ENCODE peak calls at places on chromosomes 7 and 10, in nine cellular contexts. One of them, this sample, is unnamed.

GRCh38 chr10:127619550-127619949 is 70.4 kb downstream of the NPS start:
- DNase-seq in mesenchymal stem cell: no peak
- DNase-seq in Peyer's patch: no peak
- DNase-seq in cardiac muscle cell: no peak
- DNase-seq in colonic mucosa: no peak
- DNase-seq in esophagus squamous epithelium: no peak
- DNase-seq in SJSA1: no peak
- DNase-seq in CD4-positive, CD25-positive, alpha-beta regulatory T cell: no peak
- DNase-seq in tibial artery: no peak
- DNase-seq in this sample: no peak

GRCh38 chr7:3464900-3465622 is 164.0 kb downstream of the SDK1 start:
- DNase-seq in tibial artery: no peak
- DNase-seq in cardiac muscle cell: no peak
- DNase-seq in mesenchymal stem cell: no peak
- DNase-seq in esophagus squamous epithelium: no peak
- DNase-seq in Peyer's patch: no peak
- DNase-seq in colonic mucosa: no peak
- DNase-seq in CD4-positive, CD25-positive, alpha-beta regulatory T cell: no peak
- DNase-seq in SJSA1: no peak
- DNase-seq in this sample: no peak

GRCh38 chr7:7554021-7554432 is 12.7 kb upstream of the MIOS start:
- DNase-seq in tibial artery: no peak
- DNase-seq in CD4-positive, CD25-positive, alpha-beta regulatory T cell: no peak
- DNase-seq in mesenchymal stem cell: no peak
- DNase-seq in SJSA1: no peak
- DNase-seq in colonic mucosa: no peak
- DNase-seq in esophagus squamous epithelium: no peak
- DNase-seq in Peyer's patch: no peak
- DNase-seq in cardiac muscle cell: peak; percentile 32
- DNase-seq in this sample: no peak

GRCh38 chr7:130890176-130891020 is 156.4 kb upstream of the KLF14 start:
- DNase-seq in Peyer's patch: no peak
- DNase-seq in esophagus squamous epithelium: no peak
- DNase-seq in colonic mucosa: no peak
- DNase-seq in SJSA1: no peak
- DNase-seq in mesenchymal stem cell: peak; percentile 78
- DNase-seq in cardiac muscle cell: peak; percentile 74
- DNase-seq in CD4-positive, CD25-positive, alpha-beta regulatory T cell: no peak
- DNase-seq in tibial artery: no peak
- DNase-seq in this sample: no peak

GRCh38 chr10:22684707-22685106 is 29.7 kb downstream of the PIP4K2A start:
- DNase-seq in Peyer's patch: no peak
- DNase-seq in tibial artery: no peak
- DNase-seq in esophagus squamous epithelium: no peak
- DNase-seq in SJSA1: no peak
- DNase-seq in CD4-positive, CD25-positive, alpha-beta regulatory T cell: no peak
- DNase-seq in mesenchymal stem cell: no peak
- DNase-seq in colonic mucosa: no peak
- DNase-seq in cardiac muscle cell: no peak
- DNase-seq in this sample: no peak

GRCh38 chr10:12091420-12091819 is 22.7 kb downstream of the DHTKD1 start:
- DNase-seq in CD4-positive, CD25-positive, alpha-beta regulatory T cell: no peak
- DNase-seq in mesenchymal stem cell: no peak
- DNase-seq in Peyer's patch: no peak
- DNase-seq in esophagus squamous epithelium: no peak
- DNase-seq in SJSA1: no peak
- DNase-seq in tibial artery: no peak
- DNase-seq in cardiac muscle cell: no peak
- DNase-seq in colonic mucosa: no peak
- DNase-seq in this sample: no peak

GRCh38 chr10:5897504-5897903 is 7.5 kb downstream of the FBH1 start:
- DNase-seq in tibial artery: no peak
- DNase-seq in cardiac muscle cell: no peak
- DNase-seq in mesenchymal stem cell: no peak
- DNase-seq in esophagus squamous epithelium: no peak
- DNase-seq in colonic mucosa: no peak
- DNase-seq in CD4-positive, CD25-positive, alpha-beta regulatory T cell: no peak
- DNase-seq in SJSA1: no peak
- DNase-seq in Peyer's patch: no peak
- DNase-seq in this sample: no peak

GRCh38 chr7:68724965-68725364 is 873.3 kb upstream of the AUTS2 start:
- DNase-seq in tibial artery: no peak
- DNase-seq in cardiac muscle cell: no peak
- DNase-seq in colonic mucosa: no peak
- DNase-seq in Peyer's patch: no peak
- DNase-seq in SJSA1: no peak
- DNase-seq in CD4-positive, CD25-positive, alpha-beta regulatory T cell: no peak
- DNase-seq in esophagus squamous epithelium: no peak
- DNase-seq in mesenchymal stem cell: no peak
- DNase-seq in this sample: no peak

GRCh38 chr7:130276796-130277762 is 10.4 kb downstream of the CPA2 start:
- DNase-seq in SJSA1: no peak
- DNase-seq in tibial artery: no peak
- DNase-seq in cardiac muscle cell: peak; percentile 70
- DNase-seq in Peyer's patch: no peak
- DNase-seq in mesenchymal stem cell: peak; percentile 65
- DNase-seq in CD4-positive, CD25-positive, alpha-beta regulatory T cell: no peak
- DNase-seq in esophagus squamous epithelium: no peak
- DNase-seq in colonic mucosa: no peak
- DNase-seq in this sample: no peak

GRCh38 chr7:108079291-108080057 is 50.7 kb downstream of the LAMB4 start:
- DNase-seq in colonic mucosa: no peak
- DNase-seq in mesenchymal stem cell: peak; percentile 85
- DNase-seq in Peyer's patch: no peak
- DNase-seq in esophagus squamous epithelium: no peak
- DNase-seq in cardiac muscle cell: peak; percentile 94
- DNase-seq in SJSA1: peak; percentile 77
- DNase-seq in tibial artery: no peak
- DNase-seq in CD4-positive, CD25-positive, alpha-beta regulatory T cell: no peak
- DNase-seq in this sample: no peak

GRCh38 chr7:134357486-134357885 is 40.8 kb upstream of the SLC35B4 start:
- DNase-seq in tibial artery: no peak
- DNase-seq in mesenchymal stem cell: no peak
- DNase-seq in CD4-positive, CD25-positive, alpha-beta regulatory T cell: no peak
- DNase-seq in SJSA1: no peak
- DNase-seq in Peyer's patch: no peak
- DNase-seq in colonic mucosa: no peak
- DNase-seq in cardiac muscle cell: no peak
- DNase-seq in esophagus squamous epithelium: no peak
- DNase-seq in this sample: no peak

GRCh38 chr10:102744374-102745051 is 765 bp downstream of the WBP1L start:
- DNase-seq in cardiac muscle cell: no peak
- DNase-seq in colonic mucosa: no peak
- DNase-seq in CD4-positive, CD25-positive, alpha-beta regulatory T cell: no peak
- DNase-seq in tibial artery: peak; percentile 38
- DNase-seq in esophagus squamous epithelium: no peak
- DNase-seq in mesenchymal stem cell: peak; percentile 40
- DNase-seq in Peyer's patch: no peak
- DNase-seq in SJSA1: no peak
- DNase-seq in this sample: no peak

GRCh38 chr10:44864042-44864436 is 47.1 kb upstream of the TMEM72 start:
- DNase-seq in esophagus squamous epithelium: no peak
- DNase-seq in SJSA1: no peak
- DNase-seq in cardiac muscle cell: peak; percentile 29
- DNase-seq in tibial artery: no peak
- DNase-seq in CD4-positive, CD25-positive, alpha-beta regulatory T cell: peak; percentile 2
- DNase-seq in mesenchymal stem cell: peak; percentile 26
- DNase-seq in Peyer's patch: no peak
- DNase-seq in colonic mucosa: peak; percentile 41
- DNase-seq in this sample: no peak

GRCh38 chr7:57867884-57868701 is 418.1 kb downstream of the ZNF716 start:
- DNase-seq in Peyer's patch: no peak
- DNase-seq in mesenchymal stem cell: no peak
- DNase-seq in SJSA1: no peak
- DNase-seq in esophagus squamous epithelium: no peak
- DNase-seq in CD4-positive, CD25-positive, alpha-beta regulatory T cell: no peak
- DNase-seq in colonic mucosa: no peak
- DNase-seq in tibial artery: no peak
- DNase-seq in cardiac muscle cell: peak; percentile 14
- DNase-seq in this sample: peak; percentile 10

GRCh38 chr7:28800150-28800549 is 158.0 kb downstream of the TRIL start:
- DNase-seq in tibial artery: peak; percentile 39
- DNase-seq in CD4-positive, CD25-positive, alpha-beta regulatory T cell: no peak
- DNase-seq in colonic mucosa: no peak
- DNase-seq in Peyer's patch: no peak
- DNase-seq in esophagus squamous epithelium: no peak
- DNase-seq in SJSA1: no peak
- DNase-seq in cardiac muscle cell: no peak
- DNase-seq in mesenchymal stem cell: no peak
- DNase-seq in this sample: no peak

GRCh38 chr10:132533571-132534260 is 3.9 kb upstream of the INPP5A start:
- DNase-seq in Peyer's patch: no peak
- DNase-seq in SJSA1: no peak
- DNase-seq in mesenchymal stem cell: no peak
- DNase-seq in colonic mucosa: no peak
- DNase-seq in CD4-positive, CD25-positive, alpha-beta regulatory T cell: no peak
- DNase-seq in esophagus squamous epithelium: no peak
- DNase-seq in tibial artery: peak; percentile 13
- DNase-seq in cardiac muscle cell: no peak
- DNase-seq in this sample: no peak

GRCh38 chr7:37394158-37394557 is 54.5 kb downstream of the ELMO1 start:
- DNase-seq in CD4-positive, CD25-positive, alpha-beta regulatory T cell: no peak
- DNase-seq in tibial artery: no peak
- DNase-seq in SJSA1: no peak
- DNase-seq in cardiac muscle cell: no peak
- DNase-seq in colonic mucosa: no peak
- DNase-seq in esophagus squamous epithelium: no peak
- DNase-seq in Peyer's patch: no peak
- DNase-seq in mesenchymal stem cell: no peak
- DNase-seq in this sample: no peak

GRCh38 chr7:128737441-128737840 is 1.7 kb upstream of the CALU start:
- DNase-seq in mesenchymal stem cell: no peak
- DNase-seq in CD4-positive, CD25-positive, alpha-beta regulatory T cell: no peak
- DNase-seq in esophagus squamous epithelium: no peak
- DNase-seq in cardiac muscle cell: no peak
- DNase-seq in tibial artery: no peak
- DNase-seq in colonic mucosa: no peak
- DNase-seq in SJSA1: no peak
- DNase-seq in Peyer's patch: no peak
- DNase-seq in this sample: no peak

GRCh38 chr7:128739048-128739962 is at the start of gene CALU:
- DNase-seq in cardiac muscle cell: peak; percentile 98
- DNase-seq in colonic mucosa: peak; percentile 97
- DNase-seq in CD4-positive, CD25-positive, alpha-beta regulatory T cell: peak; percentile 95
- DNase-seq in SJSA1: peak; percentile 99
- DNase-seq in mesenchymal stem cell: peak; percentile 98
- DNase-seq in tibial artery: peak; percentile 96
- DNase-seq in Peyer's patch: peak; percentile 94
- DNase-seq in esophagus squamous epithelium: peak; percentile 81
- DNase-seq in this sample: peak; percentile 95

GRCh38 chr7:128738570-128739047 is 550 bp upstream of the CALU start:
- DNase-seq in esophagus squamous epithelium: no peak
- DNase-seq in CD4-positive, CD25-positive, alpha-beta regulatory T cell: no peak
- DNase-seq in SJSA1: no peak
- DNase-seq in Peyer's patch: peak; percentile 18
- DNase-seq in mesenchymal stem cell: no peak
- DNase-seq in cardiac muscle cell: peak; percentile 69
- DNase-seq in colonic mucosa: no peak
- DNase-seq in tibial artery: peak; percentile 40
- DNase-seq in this sample: no peak

GRCh38 chr7:128739990-128740682 is 977 bp downstream of the CALU start:
- DNase-seq in colonic mucosa: no peak
- DNase-seq in Peyer's patch: no peak
- DNase-seq in tibial artery: no peak
- DNase-seq in mesenchymal stem cell: no peak
- DNase-seq in esophagus squamous epithelium: no peak
- DNase-seq in SJSA1: no peak
- DNase-seq in CD4-positive, CD25-positive, alpha-beta regulatory T cell: no peak
- DNase-seq in cardiac muscle cell: no peak
- DNase-seq in this sample: no peak

GRCh38 chr7:128737867-128738390 is 1.2 kb upstream of the CALU start:
- DNase-seq in SJSA1: peak; percentile 53
- DNase-seq in Peyer's patch: no peak
- DNase-seq in tibial artery: no peak
- DNase-seq in colonic mucosa: no peak
- DNase-seq in CD4-positive, CD25-positive, alpha-beta regulatory T cell: no peak
- DNase-seq in mesenchymal stem cell: peak; percentile 89
- DNase-seq in cardiac muscle cell: peak; percentile 36
- DNase-seq in esophagus squamous epithelium: no peak
- DNase-seq in this sample: peak; percentile 31
- H3K4me1 ChIP-seq in SJSA1: peaks cover 41% of the 10 kb centered on the region
- H3K4me1 ChIP-seq in Peyer's patch: no peaks in the 10 kb centered on the region
- H3K4me1 ChIP-seq in tibial artery: peaks cover 24% of the 10 kb centered on the region
- H3K4me1 ChIP-seq in colonic mucosa: peaks cover 9% of the 10 kb centered on the region
- H3K4me1 ChIP-seq in CD4-positive, CD25-positive, alpha-beta regulatory T cell: peaks cover 24% of the 10 kb centered on the region
- H3K4me1 ChIP-seq in mesenchymal stem cell: no peaks in the 10 kb centered on the region
- H3K4me1 ChIP-seq in cardiac muscle cell: peaks cover 12% of the 10 kb centered on the region
- H3K4me1 ChIP-seq in esophagus squamous epithelium: peaks cover 23% of the 10 kb centered on the region
- H3K4me1 ChIP-seq in this sample: peaks cover 36% of the 10 kb centered on the region

GRCh38 chr10:124670849-124671248 is 73.3 kb downstream of the FAM53B start:
- DNase-seq in mesenchymal stem cell: no peak
- DNase-seq in CD4-positive, CD25-positive, alpha-beta regulatory T cell: no peak
- DNase-seq in colonic mucosa: no peak
- DNase-seq in SJSA1: no peak
- DNase-seq in esophagus squamous epithelium: no peak
- DNase-seq in tibial artery: no peak
- DNase-seq in Peyer's patch: no peak
- DNase-seq in cardiac muscle cell: no peak
- DNase-seq in this sample: no peak
- H3K27ac ChIP-seq in mesenchymal stem cell: no peak overlapping the region
- H3K27ac ChIP-seq in CD4-positive, CD25-positive, alpha-beta regulatory T cell: no peak overlapping the region
- H3K27ac ChIP-seq in colonic mucosa: peak overlapping the region; percentile 19
- H3K27ac ChIP-seq in SJSA1: no peak overlapping the region
- H3K27ac ChIP-seq in esophagus squamous epithelium: peak overlapping the region; percentile 40
- H3K27ac ChIP-seq in tibial artery: no peak overlapping the region
- H3K27ac ChIP-seq in Peyer's patch: peak overlapping the region; percentile 46
- H3K27ac ChIP-seq in cardiac muscle cell: no peak overlapping the region
- H3K27ac ChIP-seq in this sample: no peak overlapping the region

GRCh38 chr7:50213622-50214017 is 90.9 kb upstream of the IKZF1 start:
- DNase-seq in CD4-positive, CD25-positive, alpha-beta regulatory T cell: no peak
- DNase-seq in cardiac muscle cell: no peak
- DNase-seq in tibial artery: no peak
- DNase-seq in colonic mucosa: no peak
- DNase-seq in Peyer's patch: no peak
- DNase-seq in esophagus squamous epithelium: no peak
- DNase-seq in SJSA1: no peak
- DNase-seq in mesenchymal stem cell: no peak
- DNase-seq in this sample: no peak
- H3K4me1 ChIP-seq in CD4-positive, CD25-positive, alpha-beta regulatory T cell: peaks cover 40% of the 10 kb centered on the region
- H3K4me1 ChIP-seq in cardiac muscle cell: no peaks in the 10 kb centered on the region
- H3K4me1 ChIP-seq in tibial artery: no peaks in the 10 kb centered on the region
- H3K4me1 ChIP-seq in colonic mucosa: no peaks in the 10 kb centered on the region
- H3K4me1 ChIP-seq in Peyer's patch: no peaks in the 10 kb centered on the region
- H3K4me1 ChIP-seq in esophagus squamous epithelium: no peaks in the 10 kb centered on the region
- H3K4me1 ChIP-seq in SJSA1: no peaks in the 10 kb centered on the region
- H3K4me1 ChIP-seq in mesenchymal stem cell: no peaks in the 10 kb centered on the region
- H3K4me1 ChIP-seq in this sample: no peaks in the 10 kb centered on the region

DNA sequence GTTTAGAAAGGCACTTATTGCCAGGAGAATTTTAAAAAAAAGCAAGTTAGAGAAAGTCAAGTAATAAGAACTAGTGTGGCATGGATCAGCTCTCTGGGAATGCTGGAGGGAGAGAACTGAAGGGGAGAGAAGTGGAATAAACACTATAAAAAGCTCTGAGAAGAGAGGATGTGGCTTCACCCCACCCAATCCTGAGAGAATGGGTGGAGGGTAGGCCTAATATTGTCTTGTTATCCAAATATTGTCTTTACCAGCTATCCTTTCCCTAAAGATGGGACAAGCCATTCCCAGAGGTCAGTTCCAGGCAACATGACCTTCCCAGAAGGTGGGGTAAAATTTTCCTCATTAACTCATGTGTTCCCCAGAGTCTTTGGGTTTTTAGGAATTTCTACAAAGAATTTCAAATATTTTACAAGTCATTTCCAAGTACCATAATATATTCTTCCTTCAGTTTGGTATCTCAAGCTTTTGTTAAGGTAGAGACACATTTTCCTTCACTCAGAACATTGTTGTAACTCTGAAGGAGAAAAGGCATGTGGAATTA is 42.4 kb downstream of the ENTPD1 start:
- DNase-seq in esophagus squamous epithelium: no peak
- DNase-seq in colonic mucosa: no peak
- DNase-seq in Peyer's patch: no peak
- DNase-seq in tibial artery: no peak
- DNase-seq in SJSA1: no peak
- DNase-seq in mesenchymal stem cell: no peak
- DNase-seq in cardiac muscle cell: no peak
- DNase-seq in CD4-positive, CD25-positive, alpha-beta regulatory T cell: no peak
- DNase-seq in this sample: no peak
- H3K27ac ChIP-seq in esophagus squamous epithelium: no peak overlapping the region
- H3K27ac ChIP-seq in colonic mucosa: no peak overlapping the region
- H3K27ac ChIP-seq in Peyer's patch: no peak overlapping the region
- H3K27ac ChIP-seq in tibial artery: peak overlapping the region; percentile 77
- H3K27ac ChIP-seq in SJSA1: no peak overlapping the region
- H3K27ac ChIP-seq in mesenchymal stem cell: no peak overlapping the region
- H3K27ac ChIP-seq in cardiac muscle cell: no peak overlapping the region
- H3K27ac ChIP-seq in CD4-positive, CD25-positive, alpha-beta regulatory T cell: no peak overlapping the region
- H3K27ac ChIP-seq in this sample: no peak overlapping the region